ENCODE peak calls at places on chromosomes 1 and 21, in eight cellular contexts. D, N, Z, C, L, U, B and X are unnamed samples.

GRCh38 chr1:201771466-201771865 is 57.5 kb upstream of the IPO9 start:
- DNase-seq in N (no peak), D (no peak), Z (no peak), C (no peak), B (no peak), U (no peak), L (no peak), X (no peak)

GRCh38 chr1:48236716-48237470 is 14.4 kb downstream of the SLC5A9 start:
- DNase-seq in Z (no peak), C (no peak), B (no peak), L (no peak), U (no peak), N (no peak), D (no peak), X (peak; percentile 33)

GRCh38 chr1:153789478-153790148 is 14.4 kb downstream of the SLC27A3 start:
- DNase-seq in N (no peak), U (peak; percentile 26), D (no peak), B (peak; percentile 40), Z (peak; percentile 77), L (no peak), C (no peak), X (no peak)

GRCh38 chr1:115133440-115133839 is 44.1 kb upstream of the TSPAN2 start:
- DNase-seq in Z (no peak), D (no peak), L (no peak), N (no peak), C (no peak), U (no peak), B (no peak), X (peak; percentile 14)

GRCh38 chr1:64892576-64893573 is 73.5 kb downstream of the JAK1 start:
- DNase-seq in B (no peak), C (no peak), L (no peak), Z (no peak), U (no peak), N (no peak), D (no peak), X (no peak)

GRCh38 chr21:31261759-31262158 is 82.3 kb downstream of the TIAM1 start:
- DNase-seq in B (no peak), N (no peak), D (no peak), L (no peak), U (no peak), C (no peak), Z (no peak), X (no peak)

GRCh38 chr21:37375866-37376574 is 9.4 kb downstream of the DYRK1A start:
- DNase-seq in Z (no peak), B (no peak), C (no peak), N (no peak), L (no peak), D (no peak), U (no peak), X (no peak)

GRCh38 chr21:33278736-33279135 is 12.6 kb downstream of the IL10RB start:
- DNase-seq in Z (no peak), U (no peak), B (no peak), L (no peak), D (no peak), C (no peak), N (no peak), X (no peak)

GRCh38 chr1:210293191-210293607 is 35.5 kb upstream of the HHAT start:
- DNase-seq in U (no peak), B (peak; percentile 71), L (no peak), C (peak; percentile 77), N (no peak), Z (peak; percentile 88), D (no peak), X (no peak)

GRCh38 chr1:210296682-210297081 is 32.0 kb upstream of the HHAT start:
- DNase-seq in U (no peak), N (no peak), C (no peak), L (no peak), D (no peak), Z (no peak), B (no peak), X (no peak)

GRCh38 chr1:210298296-210298695 is 30.4 kb upstream of the HHAT start:
- DNase-seq in C (no peak), U (no peak), D (no peak), Z (no peak), N (no peak), L (no peak), B (no peak), X (no peak)

GRCh38 chr1:210292276-210292851 is 36.3 kb upstream of the HHAT start:
- DNase-seq in D (peak; percentile 72), N (peak; percentile 49), U (peak; percentile 15), B (peak; percentile 52), Z (peak; percentile 76), L (peak; percentile 5), C (peak; percentile 42), X (peak; percentile 59)

DNA sequence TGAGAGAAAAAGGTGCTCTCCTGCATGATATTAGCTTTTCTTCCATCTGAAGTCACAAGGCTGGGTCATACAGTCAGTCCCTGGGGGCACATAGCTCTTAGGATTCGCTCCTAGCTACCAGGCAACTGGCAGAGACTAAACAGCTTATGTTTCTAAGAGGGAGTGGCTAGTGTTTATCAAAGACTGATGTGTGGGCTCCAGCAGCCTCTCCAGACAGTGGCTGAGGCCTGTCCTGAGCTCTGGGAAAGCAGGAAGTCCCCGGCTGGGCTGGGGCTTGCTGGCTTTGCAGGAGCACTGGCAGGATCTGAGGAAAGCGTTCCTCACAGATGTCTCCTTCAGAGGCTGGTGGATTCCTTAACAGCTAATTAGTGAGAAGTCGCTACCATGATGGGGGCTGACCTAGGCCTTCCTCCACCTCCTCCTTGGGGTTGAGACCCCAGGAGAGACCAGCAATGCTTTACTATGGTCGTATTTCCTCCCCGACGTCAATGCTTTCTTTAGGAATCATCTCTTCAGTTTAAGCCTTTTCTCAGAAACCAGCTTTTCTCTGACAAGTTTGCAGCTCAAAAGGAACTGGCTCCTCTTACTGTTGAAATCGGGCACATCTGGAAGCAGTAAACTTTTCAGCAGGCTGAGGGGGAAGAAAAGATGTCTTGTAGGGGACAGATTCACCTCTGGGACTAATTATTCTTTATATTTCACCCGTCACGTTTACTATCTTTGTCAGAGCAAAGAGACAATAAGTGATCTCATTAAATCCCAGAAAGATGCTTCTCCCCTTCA is 33.5 kb upstream of the HHAT start:
- DNase-seq in D (no peak), Z (peak; percentile 81), U (no peak), B (peak; percentile 60), C (peak; percentile 45), N (no peak), L (no peak), X (no peak)
- H3K27ac ChIP-seq in D (peak overlapping the region; percentile 85), Z (peak overlapping the region; percentile 59), U (no peak overlapping the region), B (peak overlapping the region; percentile 85), C (peak overlapping the region; percentile 39), N (no peak overlapping the region), L (no peak overlapping the region), X (no peak overlapping the region)

DNA sequence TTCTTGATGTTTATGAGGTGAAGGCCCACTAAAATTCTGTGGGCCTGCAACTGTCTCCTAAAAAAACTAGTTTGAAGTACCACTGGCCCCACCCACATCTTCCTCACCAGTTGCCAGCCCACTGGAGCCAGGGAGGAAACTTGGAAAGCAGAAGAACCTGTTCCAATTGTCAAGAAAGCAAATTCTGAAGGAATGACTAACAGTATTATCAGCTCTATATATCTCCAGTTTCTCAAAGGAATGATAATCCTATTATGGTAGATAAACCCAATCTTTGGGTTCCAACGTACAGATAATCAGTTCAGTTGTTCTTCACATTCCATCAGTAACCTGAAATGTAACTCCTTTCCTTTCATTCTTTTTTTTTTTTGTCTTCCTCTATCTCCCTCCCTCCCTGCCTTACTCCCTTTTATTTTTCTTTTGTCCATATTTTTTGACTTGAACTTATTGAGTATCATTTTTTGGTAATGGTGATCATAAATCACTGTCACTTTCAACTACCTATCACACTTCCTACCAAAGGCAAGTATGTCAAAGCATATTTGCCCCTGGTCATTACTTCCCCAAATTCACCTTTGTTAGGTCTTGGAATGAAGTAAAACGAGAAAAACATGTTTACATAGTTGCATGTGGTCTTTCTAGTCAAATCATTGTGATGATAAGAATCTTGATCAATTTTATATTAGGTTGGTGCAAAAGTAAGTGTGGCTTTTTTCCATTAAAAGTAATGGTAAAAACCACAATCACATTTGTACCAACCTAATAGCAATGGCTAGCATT is 943.4 kb downstream of the TTLL7 start:
- DNase-seq in B (no peak), Z (no peak), N (no peak), L (no peak), C (no peak), U (no peak), D (no peak), X (no peak)
- H3K27ac ChIP-seq in B (no peak overlapping the region), Z (no peak overlapping the region), N (no peak overlapping the region), L (no peak overlapping the region), C (no peak overlapping the region), U (no peak overlapping the region), D (no peak overlapping the region), X (no peak overlapping the region)

DNA sequence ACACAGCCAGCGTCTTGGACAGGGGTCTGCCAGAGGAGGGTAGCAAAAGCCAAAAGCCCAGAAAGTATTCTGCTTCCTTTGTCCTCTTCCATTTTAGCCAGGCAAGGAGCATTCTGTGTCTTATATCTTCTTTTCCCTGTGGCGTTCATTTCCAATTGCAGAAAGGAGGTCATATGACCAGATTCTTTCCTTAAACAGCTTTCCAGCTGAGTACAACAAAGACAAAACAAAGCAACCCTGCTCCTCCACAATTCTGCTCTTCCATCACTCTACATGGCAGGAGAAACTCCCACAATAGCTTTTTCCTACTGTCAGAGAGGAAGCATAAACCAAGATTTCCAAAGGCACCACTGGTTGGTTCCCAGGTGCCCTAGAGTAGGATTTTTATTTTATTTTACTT is 19.7 kb downstream of the ENSA start:
- DNase-seq in B (no peak), D (no peak), U (no peak), C (no peak), L (no peak), N (no peak), Z (no peak), X (no peak)
- H3K27ac ChIP-seq in B (peak overlapping the region; percentile 78), D (peak overlapping the region; percentile 87), U (no peak overlapping the region), C (peak overlapping the region; percentile 82), L (no peak overlapping the region), N (peak overlapping the region; percentile 63), Z (peak overlapping the region; percentile 80), X (peak overlapping the region; percentile 95)

GRCh38 chr1:175683491-175684175 is 59.8 kb downstream of the TNR start:
- DNase-seq in D (no peak), U (no peak), L (no peak), Z (no peak), C (no peak), N (no peak), B (no peak), X (no peak)

GRCh38 chr1:175679931-175680652 is 63.3 kb downstream of the TNR start:
- DNase-seq in C (no peak), U (no peak), B (no peak), Z (no peak), N (peak; percentile 75), L (no peak), D (no peak), X (no peak)

GRCh38 chr1:175675017-175675416 is 68.4 kb downstream of the TNR start:
- DNase-seq in C (no peak), N (no peak), Z (no peak), U (no peak), D (no peak), B (no peak), L (no peak), X (no peak)

GRCh38 chr1:175673236-175674150 is 69.9 kb downstream of the TNR start:
- DNase-seq in N (no peak), U (no peak), Z (no peak), D (no peak), B (no peak), L (no peak), C (no peak), X (no peak)

DNA sequence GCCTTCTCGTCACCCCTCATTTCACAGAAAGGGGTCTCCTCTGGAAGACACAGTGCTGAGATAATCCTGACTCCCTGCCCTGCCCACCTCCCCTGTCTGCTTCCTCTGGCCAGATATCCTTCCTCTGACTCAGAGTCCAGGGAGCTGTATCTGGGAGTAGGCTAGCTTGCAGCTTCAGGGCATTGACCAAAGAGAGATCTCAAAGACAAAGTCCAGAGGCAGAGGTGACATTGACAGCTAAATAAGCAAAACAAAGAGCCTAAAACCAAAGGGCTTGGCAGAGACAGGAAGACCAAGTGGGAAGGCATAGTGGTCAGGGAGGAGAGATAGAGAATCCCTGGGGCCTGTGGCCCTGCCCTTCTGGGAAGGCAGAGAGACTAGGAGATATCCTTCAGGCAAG is 64.9 kb downstream of the TNR start:
- DNase-seq in U (no peak), C (no peak), D (no peak), B (no peak), L (no peak), N (no peak), Z (no peak), X (no peak)
- H3K27ac ChIP-seq in U (no peak overlapping the region), C (no peak overlapping the region), D (no peak overlapping the region), B (no peak overlapping the region), L (no peak overlapping the region), N (no peak overlapping the region), Z (no peak overlapping the region), X (no peak overlapping the region)